ENCODE peak calls at places on chromosomes 11 and 22, in nine cellular contexts. H, W, Q, U, D, N, F, Y and T are unnamed samples.

GRCh38 chr11:15507592-15507991 is 392.9 kb downstream of the INSC start:
- DNase-seq in N (peak), Y (no peak), U (no peak), Q (no peak), D (no peak), H (no peak), F (no peak), W (no peak), T (no peak)

GRCh38 chr22:35322893-35323292 is 23.2 kb downstream of the TOM1 start:
- DNase-seq in Y (no peak), U (no peak), N (no peak), F (no peak), D (no peak), W (no peak), H (no peak), Q (no peak), T (no peak)

GRCh38 chr11:129386795-129387390 is 11.2 kb downstream of the BARX2 start:
- DNase-seq in F (no peak), D (peak), W (no peak), Q (no peak), H (no peak), N (no peak), Y (no peak), U (no peak), T (no peak)

GRCh38 chr22:29253561-29254282 is 14.1 kb downstream of the RHBDD3 start:
- DNase-seq in W (no peak), Y (no peak), D (no peak), H (no peak), U (no peak), F (no peak), Q (no peak), N (no peak), T (no peak)

GRCh38 chr22:40237241-40237640 is 59.5 kb downstream of the TNRC6B start:
- DNase-seq in U (no peak), W (no peak), F (no peak), H (no peak), N (no peak), Q (no peak), Y (no peak), D (no peak), T (no peak)

GRCh38 chr11:58640386-58641023 is 18.0 kb downstream of the CNTF start:
- DNase-seq in D (no peak), F (no peak), Y (no peak), W (no peak), U (no peak), N (no peak), Q (no peak), H (no peak), T (no peak)

GRCh38 chr22:27222178-27222577 is 564.8 kb downstream of the MIAT start:
- DNase-seq in F (no peak), U (no peak), Y (no peak), W (no peak), D (no peak), N (no peak), Q (no peak), H (no peak), T (no peak)

GRCh38 chr22:40491990-40492631 is 121.7 kb downstream of the SGSM3 start:
- DNase-seq in U (peak), Y (peak), Q (peak), N (no peak), F (no peak), H (no peak), W (no peak), D (peak), T (no peak)

GRCh38 chr22:43412808-43413785 is 1.3 kb downstream of the MPPED1 start:
- DNase-seq in N (no peak), U (no peak), Q (no peak), W (no peak), F (no peak), H (no peak), D (no peak), Y (no peak), T (no peak)

GRCh38 chr22:38177926-38178604 is 3.6 kb downstream of the PLA2G6 start:
- DNase-seq in D (peak), U (peak), Y (no peak), Q (peak), F (no peak), W (peak), H (no peak), N (peak), T (peak)

GRCh38 chr22:19776433-19777031 is 16.0 kb downstream of the TBX1 start:
- DNase-seq in H (no peak), W (no peak), U (peak), F (peak), Y (no peak), N (no peak), Q (no peak), D (no peak), T (no peak)

GRCh38 chr11:122517403-122518379 is 137.8 kb upstream of the UBASH3B start:
- DNase-seq in F (no peak), N (no peak), Q (no peak), W (no peak), D (no peak), H (no peak), Y (no peak), U (peak), T (no peak)

GRCh38 chr11:1202154-1202775 is 20.6 kb upstream of the MUC5B start:
- DNase-seq in H (no peak), F (peak), U (no peak), N (no peak), Y (no peak), Q (no peak), W (no peak), D (no peak), T (no peak)

GRCh38 chr11:119891392-119891791 is 162.4 kb upstream of the NECTIN1 start:
- DNase-seq in W (no peak), D (no peak), F (peak), N (no peak), Q (no peak), U (no peak), H (no peak), Y (peak), T (no peak)

GRCh38 chr22:41034741-41035140 is 57.7 kb upstream of the EP300 start:
- DNase-seq in N (no peak), H (no peak), W (no peak), D (no peak), Q (no peak), U (no peak), Y (no peak), F (no peak), T (no peak)

GRCh38 chr22:48456449-48456848 is 1371.2 kb downstream of the BRD1 start:
- DNase-seq in W (no peak), Q (no peak), F (no peak), Y (no peak), U (peak), H (no peak), D (no peak), N (no peak), T (no peak)
- TF ChIP-seq CTCF in W (no peak), Q (no peak), F (no peak), Y (no peak), U (no peak), H (no peak), D (no peak), N (no peak), T (no peak)

GRCh38 chr11:112797653-112798293 is 163.4 kb upstream of the NCAM1 start:
- DNase-seq in U (peak), W (peak), D (peak), Q (peak), N (peak), Y (no peak), F (no peak), H (peak), T (no peak)
- TF ChIP-seq CTCF in U (peak), W (peak), D (peak), Q (peak), N (no peak), Y (peak), F (peak), H (peak), T (no peak)

GRCh38 chr11:132030896-132031295 is 660.5 kb downstream of the NTM start:
- DNase-seq in D (no peak), Q (no peak), U (no peak), Y (no peak), N (no peak), F (no peak), H (no peak), W (no peak), T (no peak)

GRCh38 chr11:132035228-132035627 is 664.8 kb downstream of the NTM start:
- DNase-seq in W (no peak), F (no peak), N (no peak), Y (no peak), D (no peak), U (no peak), H (no peak), Q (no peak), T (no peak)

GRCh38 chr11:132035736-132036135 is 665.3 kb downstream of the NTM start:
- DNase-seq in U (no peak), W (no peak), N (no peak), F (no peak), D (no peak), Q (no peak), H (no peak), Y (no peak), T (no peak)

GRCh38 chr11:132033051-132033450 is 662.6 kb downstream of the NTM start:
- DNase-seq in H (no peak), D (peak), U (no peak), Q (peak), Y (no peak), W (no peak), F (no peak), N (no peak), T (no peak)

DNA sequence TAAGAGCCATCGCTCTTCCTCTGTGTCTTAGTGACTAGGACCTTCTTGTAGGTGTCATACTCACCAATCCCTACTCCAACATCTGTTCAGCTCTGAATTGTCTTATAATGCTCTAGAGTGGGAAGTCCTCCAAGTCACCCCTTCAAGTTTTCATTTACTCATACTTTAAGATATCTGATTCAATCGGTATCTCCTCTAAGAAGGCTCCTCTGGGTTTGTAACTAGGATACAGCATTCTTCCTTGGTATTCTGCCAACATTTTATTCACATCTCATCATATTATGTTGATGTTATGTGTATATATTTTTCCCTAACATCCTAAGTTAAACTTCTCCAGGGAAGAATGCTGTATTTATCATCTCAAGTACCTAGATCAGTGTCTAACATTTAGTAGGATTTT is 662.1 kb downstream of the NTM start:
- DNase-seq in D (peak), Q (peak), Y (no peak), U (peak), H (no peak), N (no peak), W (no peak), F (no peak), T (peak)
- TF ChIP-seq CTCF in D (no peak), Q (no peak), Y (no peak), U (no peak), H (no peak), N (no peak), W (no peak), F (no peak), T (no peak)

DNA sequence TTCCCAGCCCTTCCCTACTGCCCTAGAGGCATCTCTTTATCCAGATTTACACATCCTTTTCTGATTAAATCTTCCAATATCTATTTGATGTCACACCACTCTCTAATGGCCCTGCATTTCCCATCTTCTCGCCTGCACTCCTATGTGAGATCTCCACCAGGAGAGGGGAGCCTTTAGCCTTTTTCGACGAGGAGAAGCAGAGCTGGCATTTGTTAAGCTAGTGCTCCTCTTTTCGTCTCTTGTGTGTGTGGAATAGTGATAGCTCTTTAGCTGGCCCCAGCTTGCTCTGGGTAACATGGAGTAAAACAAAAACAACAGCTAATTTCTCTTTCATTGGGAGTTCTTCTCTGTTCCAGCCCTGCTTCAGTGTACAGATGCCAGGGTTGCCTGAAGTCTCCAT is 536.5 kb downstream of the NTM start:
- DNase-seq in Q (no peak), U (no peak), D (no peak), H (no peak), N (no peak), W (no peak), Y (no peak), F (no peak), T (no peak)
- TF ChIP-seq CTCF in Q (peak), U (peak), D (no peak), H (no peak), N (no peak), W (no peak), Y (no peak), F (peak), T (peak)

GRCh38 chr11:83801799-83802198 is 515.6 kb upstream of the CCDC90B start:
- DNase-seq in H (no peak), W (no peak), Q (no peak), D (no peak), U (no peak), Y (no peak), F (no peak), N (no peak), T (no peak)
- TF ChIP-seq CTCF in H (peak), W (no peak), Q (peak), D (peak), U (peak), Y (peak), F (no peak), N (no peak), T (peak)

DNA sequence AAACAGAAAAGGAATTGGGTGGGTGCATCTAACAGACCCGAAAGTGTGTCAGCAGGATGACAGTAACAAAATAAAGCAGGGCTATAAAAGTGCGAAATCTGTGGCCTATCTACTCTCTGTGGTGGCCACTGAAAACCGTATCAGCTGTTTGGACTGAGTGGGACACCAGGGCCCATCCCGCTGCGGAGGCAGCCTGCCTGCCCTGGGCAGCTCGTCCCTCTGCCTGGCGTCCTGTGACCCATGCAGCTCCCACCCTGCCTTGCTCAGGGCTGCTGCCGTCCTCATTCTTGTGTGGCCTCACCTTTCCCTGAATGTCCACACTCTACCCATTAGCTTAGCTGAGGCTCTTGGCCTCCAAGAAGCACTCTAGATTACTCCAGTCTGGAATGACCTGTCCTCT is 30.4 kb downstream of the CARS1 start:
- DNase-seq in Q (no peak), Y (no peak), N (no peak), U (no peak), D (no peak), H (no peak), F (no peak), W (no peak), T (no peak)
- TF ChIP-seq CTCF in Q (no peak), Y (no peak), N (no peak), U (no peak), D (no peak), H (no peak), F (no peak), W (no peak), T (no peak)

GRCh38 chr11:64929625-64930024 is 5.1 kb downstream of the PPP2R5B start:
- DNase-seq in D (no peak), U (no peak), Q (no peak), H (no peak), N (no peak), Y (no peak), F (no peak), W (no peak), T (no peak)
- TF ChIP-seq CTCF in D (no peak), U (no peak), Q (no peak), H (no peak), N (no peak), Y (no peak), F (no peak), W (no peak), T (no peak)

DNA sequence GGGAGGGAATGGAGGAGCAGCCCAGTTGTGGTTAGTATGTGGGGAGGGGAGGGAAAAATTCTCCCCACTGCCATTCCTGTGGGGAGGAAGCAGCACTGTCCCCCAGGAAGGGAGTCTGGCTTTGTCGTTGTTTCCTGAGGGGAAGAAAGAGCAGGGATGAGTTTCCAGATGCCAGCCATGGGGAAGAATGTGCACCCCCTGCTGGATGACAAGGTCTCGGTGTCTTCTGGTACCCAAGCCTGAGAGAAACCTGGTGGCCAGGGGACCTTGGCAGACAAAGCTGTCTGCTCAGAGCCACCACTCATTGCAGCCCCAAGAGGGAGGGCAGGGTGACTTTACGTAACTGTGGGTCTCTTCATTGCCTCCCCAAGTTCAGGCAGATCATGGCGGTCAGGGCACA is 81.3 kb upstream of the CD82 start:
- DNase-seq in Q (peak), U (peak), F (no peak), N (peak), Y (peak), W (no peak), D (peak), H (peak), T (peak)
- TF ChIP-seq CTCF in Q (peak), U (peak), F (peak), N (no peak), Y (peak), W (no peak), D (peak), H (peak), T (peak)

GRCh38 chr22:23069502-23070357 is 589 bp upstream of the GNAZ start:
- DNase-seq in U (peak), H (peak), D (peak), N (peak), Y (peak), F (peak), W (peak), Q (peak), T (peak)
- TF ChIP-seq CTCF in U (no peak), H (no peak), D (no peak), N (no peak), Y (no peak), F (no peak), W (no peak), Q (no peak), T (no peak)

GRCh38 chr11:86360775-86361395 is 13.8 kb upstream of the CCDC81 start:
- DNase-seq in U (peak), F (no peak), Y (peak), Q (peak), N (no peak), W (no peak), D (peak), H (no peak), T (peak)
- TF ChIP-seq CTCF in U (peak), F (no peak), Y (peak), Q (peak), N (no peak), W (peak), D (peak), H (peak), T (peak)